ENCODE peak calls at places on chromosomes 16 and 17, in seven cellular contexts. G is right lobe of liver, T is heart left ventricle, W is stomach, H is HCT116, E is A549, L is sigmoid colon. J is an unnamed sample.

GRCh38 chr17:58084317-58084981 is 1.2 kb downstream of the DYNLL2 start:
- DNase-seq in G (peak), T (peak), W (peak), H (peak), E (peak), L (peak), J (no peak)

GRCh38 chr17:63405741-63406261 is 40.3 kb downstream of the CYB561 start:
- DNase-seq in G (no peak), T (no peak), W (no peak), H (peak), E (peak), L (no peak), J (no peak)

GRCh38 chr17:72411124-72411563 is 290.3 kb downstream of the SOX9 start:
- DNase-seq in G (no peak), T (no peak), W (no peak), H (no peak), E (peak), L (no peak), J (no peak)

GRCh38 chr16:89315791-89316581 is 98.5 kb downstream of the ZNF778 start:
- DNase-seq in G (no peak), T (peak), W (peak), H (no peak), E (peak), L (no peak), J (no peak)

GRCh38 chr17:56752263-56752662 is 81.5 kb downstream of the C17orf67 start:
- DNase-seq in G (no peak), T (no peak), W (no peak), H (no peak), E (no peak), L (no peak), J (no peak)

GRCh38 chr17:61753696-61754095 is 109.6 kb downstream of the BRIP1 start:
- DNase-seq in G (no peak), T (no peak), W (no peak), H (no peak), E (no peak), L (no peak), J (no peak)

GRCh38 chr16:50933257-50933656 is 191.4 kb downstream of the CYLD start:
- DNase-seq in G (no peak), T (no peak), W (no peak), H (no peak), E (no peak), L (no peak), J (no peak)

GRCh38 chr17:382644-383533 is 30.3 kb upstream of the RPH3AL start:
- DNase-seq in G (no peak), T (peak), W (no peak), H (no peak), E (peak), L (peak), J (no peak)

GRCh38 chr16:48559462-48560211 is 50.3 kb downstream of the N4BP1 start:
- DNase-seq in G (no peak), T (no peak), W (no peak), H (no peak), E (no peak), L (no peak), J (no peak)

GRCh38 chr17:75637143-75637538 is 3.9 kb downstream of the SMIM5 start:
- DNase-seq in G (no peak), T (peak), W (peak), H (no peak), E (no peak), L (no peak), J (no peak)

GRCh38 chr17:301681-302299 is 50.8 kb downstream of the RPH3AL start:
- DNase-seq in G (no peak), T (peak), W (no peak), H (no peak), E (no peak), L (peak), J (no peak)

GRCh38 chr16:50458694-50459271 is 89.4 kb upstream of the NKD1 start:
- DNase-seq in G (no peak), T (no peak), W (no peak), H (no peak), E (no peak), L (peak), J (no peak)

GRCh38 chr17:45410144-45411091 is 22.3 kb downstream of the ARHGAP27 start:
- DNase-seq in G (peak), T (peak), W (no peak), H (no peak), E (no peak), L (no peak), J (no peak)

GRCh38 chr16:11955713-11956123 is 9.3 kb upstream of the TNFRSF17 start:
- DNase-seq in G (no peak), T (no peak), W (no peak), H (no peak), E (peak), L (peak), J (no peak)

GRCh38 chr17:1762906-1763829 is 1.3 kb downstream of the SERPINF1 start:
- DNase-seq in G (peak), T (peak), W (no peak), H (no peak), E (peak), L (peak), J (no peak)

GRCh38 chr16:64589836-64590235 is 532.0 kb downstream of the CDH11 start:
- DNase-seq in G (no peak), T (no peak), W (no peak), H (no peak), E (no peak), L (no peak), J (no peak)

GRCh38 chr17:44556114-44556853 is 1.0 kb upstream of the FZD2 start:
- DNase-seq in G (no peak), T (peak), W (peak), H (peak), E (peak), L (peak), J (no peak)

GRCh38 chr16:19008770-19009169 is 25.0 kb downstream of the TMC7 start:
- DNase-seq in G (no peak), T (no peak), W (no peak), H (no peak), E (no peak), L (no peak), J (no peak)

GRCh38 chr16:70715113-70715711 is 29.4 kb upstream of the MTSS2 start:
- DNase-seq in G (peak), T (peak), W (peak), H (no peak), E (peak), L (peak), J (no peak)

GRCh38 chr17:80125656-80126448 is 21.1 kb downstream of the EIF4A3 start:
- DNase-seq in G (no peak), T (no peak), W (peak), H (no peak), E (no peak), L (peak), J (no peak)

DNA sequence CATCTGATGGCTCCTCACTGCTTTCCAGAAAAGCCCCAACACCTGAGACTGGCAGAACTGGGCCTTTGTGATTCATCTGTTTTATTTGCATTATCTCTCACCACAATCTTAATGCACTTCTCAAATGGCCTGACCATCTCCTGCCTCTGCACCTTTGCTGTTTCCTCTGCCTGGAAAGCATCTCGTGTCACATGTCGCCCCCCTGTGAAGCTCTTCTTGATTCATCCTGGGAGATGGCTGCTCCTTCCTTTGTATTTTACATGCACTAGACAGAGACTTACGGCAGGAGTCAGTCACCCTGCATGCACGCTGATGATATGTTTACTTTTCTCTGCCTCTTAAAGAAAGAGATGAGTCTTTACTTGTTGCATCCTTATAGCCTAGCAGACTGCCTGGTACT is 30.0 kb downstream of the HNF1B start:
- DNase-seq in G (no peak), T (no peak), W (no peak), H (no peak), E (peak), L (no peak), J (no peak)
- TF ChIP-seq CTCF in G (no peak), T (no peak), W (no peak), H (no peak), E (peak), L (no peak), J (no peak)

GRCh38 chr16:75085556-75085955 is 31.0 kb downstream of the LDHD start:
- DNase-seq in G (no peak), T (no peak), W (no peak), H (no peak), E (no peak), L (no peak), J (no peak)
- TF ChIP-seq POLR2A in G (no peak), T (no peak), W (no peak), H (no peak), E (no peak), L (no peak), J (no peak)

DNA sequence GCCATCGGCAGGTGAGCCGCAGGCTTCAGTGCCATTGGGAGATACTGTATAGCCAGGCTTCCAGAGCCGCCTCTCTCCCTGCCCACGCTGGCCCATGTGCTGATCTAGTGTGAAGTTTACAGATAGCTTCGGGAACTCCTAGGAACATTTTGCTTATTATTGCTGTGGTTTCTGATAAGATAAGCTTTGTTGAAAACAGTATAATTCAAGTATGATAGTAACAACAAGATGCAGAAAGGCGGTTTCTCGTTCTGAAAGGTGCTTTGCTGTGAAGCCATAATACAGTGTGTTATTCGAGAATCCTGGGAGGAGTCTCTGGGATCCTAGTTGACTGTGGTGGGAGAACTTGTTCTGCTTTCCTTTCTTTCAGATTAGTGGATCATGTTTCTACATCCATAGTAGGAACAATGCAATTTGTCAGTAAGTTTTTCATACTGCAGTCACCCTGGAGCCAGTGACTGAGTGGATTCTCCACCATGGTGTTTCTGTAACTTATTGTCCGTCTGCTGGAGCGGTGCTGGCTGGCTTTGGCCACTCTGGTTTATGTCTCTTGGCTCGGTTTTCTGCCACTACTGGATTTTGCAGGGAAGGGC is 31.5 kb downstream of the RAB11FIP3 start:
- DNase-seq in G (no peak), T (no peak), W (peak), H (no peak), E (no peak), L (no peak), J (no peak)
- H3K27ac ChIP-seq in G (peak), T (peak), W (no peak), H (no peak), E (peak), L (peak), J (peak)

GRCh38 chr16:28041615-28042014 is 21.9 kb downstream of the GSG1L start:
- DNase-seq in G (no peak), T (no peak), W (no peak), H (no peak), E (no peak), L (no peak), J (no peak)
- TF ChIP-seq CTCF in G (no peak), T (no peak), W (no peak), H (no peak), E (no peak), L (no peak), J (no peak)

GRCh38 chr16:57242650-57243049 is 2.4 kb upstream of the ARL2BP start:
- DNase-seq in G (no peak), T (no peak), W (no peak), H (no peak), E (no peak), L (no peak), J (no peak)

GRCh38 chr16:57244463-57244766 is 644 bp upstream of the ARL2BP start:
- DNase-seq in G (no peak), T (no peak), W (no peak), H (no peak), E (no peak), L (no peak), J (no peak)

GRCh38 chr16:57240872-57241271 is 4.2 kb upstream of the ARL2BP start:
- DNase-seq in G (no peak), T (no peak), W (no peak), H (no peak), E (no peak), L (no peak), J (no peak)

GRCh38 chr16:57245472-57246113 is 534 bp downstream of the ARL2BP start:
- DNase-seq in G (peak), T (peak), W (peak), H (peak), E (no peak), L (peak), J (no peak)

GRCh38 chr16:57244767-57245471 is at the start of gene ARL2BP:
- DNase-seq in G (peak), T (peak), W (peak), H (peak), E (peak), L (peak), J (peak)
- TF ChIP-seq POLR2A in G (peak), T (peak), W (peak), H (peak), E (peak), L (peak), J (peak)

GRCh38 chr17:42325026-42325425 is 36.7 kb downstream of the STAT5A start:
- DNase-seq in G (no peak), T (peak), W (no peak), H (peak), E (peak), L (peak), J (no peak)
- H3K27ac ChIP-seq in G (no peak), T (no peak), W (no peak), H (peak), E (peak), L (peak), J (no peak)

J was measured in esophagus squamous epithelium.